ENCODE peak calls at places on chromosome 1, in nine cellular contexts. C is heart left ventricle; E is stimulated activated CD8-positive, alpha-beta memory T cell treated with anti-CD3 and anti-CD28 coated beads, Interleukin-7, amount 100 ng/mL, for 24 hours; W is effector memory CD8-positive, alpha-beta T cell; F is adrenal gland; P is GM13977; J is amniotic stem cell; T is mesendoderm; S is CD4-positive, alpha-beta memory T cell. G is an unnamed sample.

GRCh38 chr1:62318320-62318755 is 896 bp downstream of the KANK4 start:
- DNase-seq in T (peak), C (no peak), E (no peak), F (no peak), P (no peak), W (no peak), J (no peak), S (no peak), G (no peak)

GRCh38 chr1:47208374-47208850 is 18.6 kb upstream of the PDZK1IP1 start:
- DNase-seq in F (no peak), C (no peak), S (no peak), T (no peak), J (no peak), W (no peak), P (no peak), E (no peak), G (peak)

GRCh38 chr1:67041836-67042503 is 12.0 kb downstream of the SLC35D1 start:
- DNase-seq in C (no peak), J (no peak), S (no peak), W (no peak), P (no peak), E (no peak), T (no peak), F (no peak), G (no peak)

GRCh38 chr1:74246266-74246665 is 11.1 kb downstream of the TNNI3K start:
- DNase-seq in T (no peak), S (no peak), W (no peak), P (no peak), E (no peak), C (no peak), J (no peak), F (no peak), G (peak)

GRCh38 chr1:224852901-224853568 is 76.4 kb upstream of the DNAH14 start:
- DNase-seq in W (no peak), S (no peak), E (no peak), F (no peak), J (no peak), P (peak), T (peak), C (no peak), G (peak)

GRCh38 chr1:153633161-153633746 is 612 bp upstream of the CHTOP start:
- DNase-seq in F (no peak), J (no peak), E (no peak), S (no peak), W (no peak), P (no peak), T (no peak), C (no peak), G (no peak)

GRCh38 chr1:161084205-161084988 is 5.0 kb downstream of the NECTIN4 start:
- DNase-seq in S (no peak), W (no peak), T (peak), J (no peak), C (no peak), P (no peak), F (no peak), E (no peak), G (no peak)

GRCh38 chr1:12496154-12496961 is 121.7 kb downstream of the DHRS3 start:
- DNase-seq in P (no peak), S (no peak), W (no peak), E (no peak), C (no peak), J (no peak), F (peak), T (no peak), G (no peak)

GRCh38 chr1:156115514-156116374 is 1.2 kb downstream of the LMNA start:
- DNase-seq in C (peak), T (peak), F (peak), W (no peak), J (no peak), S (no peak), P (no peak), E (no peak), G (peak)

GRCh38 chr1:148379170-148379500 is 104.0 kb downstream of the PPIAL4G start:
- DNase-seq in E (no peak), F (no peak), P (no peak), C (no peak), T (no peak), J (no peak), S (no peak), W (no peak), G (no peak)

GRCh38 chr1:43058545-43059360 is 100.1 kb upstream of the SLC2A1 start:
- DNase-seq in J (no peak), E (no peak), C (no peak), F (no peak), P (no peak), T (no peak), S (no peak), W (no peak), G (peak)

GRCh38 chr1:151612506-151613274 is 840 bp downstream of the SNX27 start:
- DNase-seq in J (no peak), W (no peak), S (peak), C (peak), T (peak), E (no peak), F (peak), P (peak), G (no peak)

GRCh38 chr1:59249738-59250137 is 47.2 kb upstream of the FGGY start:
- DNase-seq in F (no peak), P (no peak), S (no peak), C (no peak), W (no peak), J (no peak), T (no peak), E (no peak), G (no peak)

G was measured in HT1080.